ENCODE peak calls at places on chromosomes 12 and 14, in five cellular contexts. I, O, Y, K and T are unnamed samples.

GRCh38 chr14:54686219-54686870 is 119.4 kb downstream of the SAMD4A start:
- DNase-seq in K (no peak), Y (no peak), I (peak; percentile 46), O (peak; percentile 42), T (no peak)

GRCh38 chr12:98595152-98595988 is 1.9 kb downstream of the SLC25A3 start:
- DNase-seq in Y (no peak), K (no peak), O (no peak), I (peak; percentile 74), T (no peak)

GRCh38 chr12:28033538-28033915 is 61.0 kb upstream of the PTHLH start:
- DNase-seq in I (peak; percentile 95), K (no peak), Y (no peak), O (no peak), T (no peak)

GRCh38 chr12:132727091-132727794 is 16.6 kb downstream of the PGAM5 start:
- DNase-seq in Y (no peak), O (no peak), I (no peak), K (no peak), T (no peak)

GRCh38 chr12:57008113-57008687 is 1.9 kb upstream of the ZBTB39 start:
- DNase-seq in I (peak; percentile 73), Y (no peak), K (no peak), O (peak; percentile 62), T (no peak)

GRCh38 chr14:98951031-98951430 is 321.0 kb downstream of the BCL11B start:
- DNase-seq in K (no peak), Y (no peak), O (no peak), I (no peak), T (no peak)

GRCh38 chr12:118488034-118488433 is 111.7 kb downstream of the SUDS3 start:
- DNase-seq in O (no peak), K (no peak), Y (no peak), I (no peak), T (no peak)

GRCh38 chr12:83179999-83180398 is 493.3 kb downstream of the TMTC2 start:
- DNase-seq in Y (no peak), I (no peak), K (no peak), O (no peak), T (no peak)

GRCh38 chr12:52009081-52009751 is 2.5 kb downstream of the TAMALIN start:
- DNase-seq in I (no peak), Y (no peak), O (no peak), K (no peak), T (no peak)

GRCh38 chr12:2287151-2287550 is 234.4 kb downstream of the CACNA1C start:
- DNase-seq in I (no peak), K (no peak), Y (no peak), O (no peak), T (no peak)

GRCh38 chr12:65875635-65876034 is 51.4 kb downstream of the HMGA2 start:
- DNase-seq in O (no peak), I (no peak), Y (no peak), K (no peak), T (no peak)

GRCh38 chr12:123269395-123269892 is 2.2 kb downstream of the CDK2AP1 start:
- DNase-seq in K (no peak), O (no peak), I (no peak), Y (peak; percentile 69), T (peak; percentile 34)

GRCh38 chr12:27178723-27179398 is 65.2 kb upstream of the STK38L start:
- DNase-seq in K (no peak), O (no peak), I (no peak), Y (no peak), T (no peak)

GRCh38 chr12:99954724-99955123 is 30.0 kb downstream of the ANKS1B start:
- DNase-seq in K (no peak), O (no peak), Y (no peak), I (no peak), T (no peak)

GRCh38 chr14:77228056-77228455 is 43.0 kb downstream of the NGB start:
- DNase-seq in I (no peak), O (no peak), Y (no peak), K (no peak), T (no peak)

GRCh38 chr12:52710744-52711143 is 7.4 kb upstream of the KRT77 start:
- DNase-seq in O (no peak), K (no peak), I (no peak), Y (no peak), T (no peak)

GRCh38 chr14:74595006-74595735 is 16.9 kb downstream of the LTBP2 start:
- DNase-seq in O (no peak), K (peak; percentile 59), I (no peak), Y (no peak), T (no peak)

GRCh38 chr12:28177461-28177860 is 12.8 kb upstream of the CCDC91 start:
- DNase-seq in K (no peak), O (no peak), I (no peak), Y (no peak), T (no peak)

GRCh38 chr14:42508209-42508946 is 901.7 kb downstream of the LRFN5 start:
- DNase-seq in I (no peak), Y (no peak), K (no peak), O (no peak), T (no peak)

GRCh38 chr14:101918125-101918989 is 46.0 kb upstream of the DYNC1H1 start:
- DNase-seq in I (no peak), Y (no peak), K (no peak), O (no peak), T (no peak)

GRCh38 chr12:989751-990278 is 1.2 kb upstream of the ERC1 start:
- DNase-seq in K (no peak), O (peak; percentile 43), I (peak; percentile 52), Y (no peak), T (no peak)

GRCh38 chr14:100736269-100737180 is 9.8 kb downstream of the DLK1 start:
- DNase-seq in K (no peak), O (no peak), I (no peak), Y (no peak), T (no peak)

GRCh38 chr14:52154992-52155655 is 86.3 kb upstream of the NID2 start:
- DNase-seq in I (no peak), Y (no peak), O (no peak), K (no peak), T (no peak)

GRCh38 chr14:74898694-74899093 is 17.0 kb downstream of the DLST start:
- DNase-seq in O (no peak), K (no peak), I (no peak), Y (no peak), T (no peak)

GRCh38 chr14:74905595-74906142 is 17.4 kb downstream of the RPS6KL1 start:
- DNase-seq in Y (peak; percentile 72), I (no peak), O (no peak), K (peak; percentile 74), T (peak; percentile 70)

GRCh38 chr12:107525063-107525718 is 160.4 kb upstream of the PWP1 start:
- DNase-seq in I (no peak), O (no peak), Y (no peak), K (no peak), T (no peak)

GRCh38 chr12:107521826-107522355 is 163.7 kb upstream of the PWP1 start:
- DNase-seq in Y (no peak), K (no peak), I (no peak), O (no peak), T (no peak)

GRCh38 chr12:107523760-107524558 is 161.6 kb upstream of the PWP1 start:
- DNase-seq in Y (no peak), I (no peak), K (no peak), O (no peak), T (no peak)

GRCh38 chr12:107519906-107520859 is 165.4 kb upstream of the PWP1 start:
- DNase-seq in O (no peak), K (no peak), I (no peak), Y (no peak), T (no peak)

GRCh38 chr12:107522692-107523477 is 162.7 kb upstream of the PWP1 start:
- DNase-seq in I (no peak), K (no peak), O (no peak), Y (no peak), T (no peak)
- TF ChIP-seq CTCF in I (peak; percentile 13), K (no peak), O (peak; percentile 37), Y (peak; percentile 56), T (no peak)

GRCh38 chr14:61264699-61265098 is 16.4 kb downstream of the TMEM30B start:
- DNase-seq in K (no peak), I (no peak), Y (no peak), O (no peak), T (no peak)

GRCh38 chr14:61258985-61259384 is 22.2 kb downstream of the TMEM30B start:
- DNase-seq in K (no peak), O (peak; percentile 90), I (no peak), Y (no peak), T (no peak)

GRCh38 chr14:61264022-61264571 is 17.0 kb downstream of the TMEM30B start:
- DNase-seq in I (no peak), O (no peak), Y (no peak), K (no peak), T (no peak)

GRCh38 chr14:61262082-61262481 is 19.1 kb downstream of the TMEM30B start:
- DNase-seq in I (no peak), K (no peak), O (no peak), Y (no peak), T (no peak)

DNA sequence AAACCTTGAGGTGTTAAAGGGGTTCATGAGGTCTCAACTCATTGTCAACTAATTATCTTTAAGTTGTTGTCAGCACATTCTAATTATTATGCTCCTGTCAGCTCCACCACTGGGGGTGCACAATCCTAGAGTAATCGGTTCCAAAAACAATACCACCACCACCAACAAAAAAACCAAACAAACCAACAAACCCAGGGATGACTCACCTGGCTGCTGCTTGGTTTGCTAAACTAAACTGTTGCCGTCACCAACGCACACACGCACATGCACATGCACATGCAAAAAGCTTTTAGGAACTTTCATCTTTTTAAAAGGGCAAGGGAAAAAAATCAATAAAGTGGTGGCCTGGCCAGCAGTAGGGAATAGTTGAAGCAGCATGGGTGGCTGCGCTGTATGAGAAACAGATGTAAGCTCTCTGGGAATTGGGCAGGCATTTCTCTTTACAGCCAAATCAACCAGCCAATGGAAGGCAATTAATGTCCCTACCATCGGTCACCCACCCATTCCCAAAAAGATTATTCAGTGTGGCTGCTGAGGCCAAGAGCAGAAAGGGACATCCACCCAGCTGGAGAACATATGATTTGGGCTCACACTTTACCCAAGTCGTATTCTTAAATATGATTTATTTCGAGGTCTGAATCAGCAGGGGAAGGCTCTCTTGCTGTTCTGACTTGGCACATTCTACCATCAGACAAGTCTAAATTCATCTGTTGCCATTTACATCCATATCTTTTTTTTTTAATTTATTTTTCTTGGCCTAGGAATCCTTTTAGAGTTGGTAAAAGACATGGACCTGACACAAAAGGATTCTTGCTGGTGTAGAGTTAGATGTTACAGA is 20.0 kb downstream of the TMEM30B start:
- DNase-seq in O (peak; percentile 96), Y (no peak), K (no peak), I (peak; percentile 73), T (no peak)
- TF ChIP-seq CTCF in O (peak; percentile 30), Y (no peak), K (no peak), I (peak; percentile 19), T (no peak)

GRCh38 chr14:90191585-90191984 is 64.8 kb upstream of the PSMC1 start:
- DNase-seq in O (no peak), K (no peak), Y (no peak), I (no peak), T (no peak)

GRCh38 chr14:90194706-90195105 is 61.6 kb upstream of the PSMC1 start:
- DNase-seq in O (no peak), K (no peak), Y (no peak), I (peak; percentile 54), T (no peak)

GRCh38 chr14:90198541-90198940 is 57.8 kb upstream of the PSMC1 start:
- DNase-seq in I (no peak), O (no peak), Y (no peak), K (no peak), T (no peak)

GRCh38 chr14:90191154-90191553 is 65.2 kb upstream of the PSMC1 start:
- DNase-seq in K (no peak), Y (no peak), I (no peak), O (no peak), T (no peak)

GRCh38 chr14:90193925-90194324 is 62.4 kb upstream of the PSMC1 start:
- DNase-seq in K (no peak), Y (no peak), I (no peak), O (no peak), T (no peak)
- TF ChIP-seq CTCF in K (no peak), Y (peak; percentile 38), I (no peak), O (peak; percentile 50), T (no peak)

GRCh38 chr12:113310489-113310888 is 24.4 kb downstream of the SLC8B1 start:
- DNase-seq in K (no peak), Y (no peak), O (no peak), I (peak; percentile 12), T (no peak)
- TF ChIP-seq CTCF in K (no peak), Y (no peak), O (peak; percentile 7), I (peak; percentile 18), T (no peak)